ENCODE peak calls at places on chromosome 2, in six cellular contexts. D is right lobe of liver, Y is vagina, J is heart left ventricle, L is upper lobe of right lung, M is psoas muscle. Z is an unnamed sample.

GRCh38 chr2:145324748-145325147 is 804.8 kb upstream of the ZEB2 start:
- DNase-seq in D (no peak), Y (no peak), J (no peak), L (no peak), M (no peak), Z (no peak)

GRCh38 chr2:36562973-36563532 is 34.9 kb downstream of the FEZ2 start:
- DNase-seq in D (no peak), Y (no peak), J (no peak), L (no peak), M (no peak), Z (no peak)

GRCh38 chr2:123502926-123503325 is 522.2 kb upstream of the CNTNAP5 start:
- DNase-seq in D (no peak), Y (no peak), J (no peak), L (no peak), M (no peak), Z (no peak)

GRCh38 chr2:177264209-177264538 is 353 bp downstream of the NFE2L2 start:
- DNase-seq in D (no peak), Y (no peak), J (no peak), L (peak; percentile 82), M (no peak), Z (no peak)

GRCh38 chr2:233821709-233822100 is 32.6 kb downstream of the HJURP start:
- DNase-seq in D (no peak), Y (no peak), J (no peak), L (peak; percentile 27), M (no peak), Z (no peak)

GRCh38 chr2:71613566-71613952 is 160.2 kb downstream of the DYSF start:
- DNase-seq in D (no peak), Y (no peak), J (no peak), L (peak; percentile 40), M (no peak), Z (no peak)

GRCh38 chr2:54687595-54688152 is 35.8 kb upstream of the EML6 start:
- DNase-seq in D (no peak), Y (no peak), J (no peak), L (no peak), M (no peak), Z (no peak)

GRCh38 chr2:105338020-105338385 is 663 bp downstream of the C2orf49 start:
- DNase-seq in D (no peak), Y (no peak), J (no peak), L (no peak), M (no peak), Z (no peak)

GRCh38 chr2:204258900-204259299 is 286.4 kb upstream of the PARD3B start:
- DNase-seq in D (no peak), Y (no peak), J (no peak), L (no peak), M (no peak), Z (no peak)

GRCh38 chr2:124533226-124533954 is 508.3 kb downstream of the CNTNAP5 start:
- DNase-seq in D (no peak), Y (no peak), J (no peak), L (no peak), M (no peak), Z (no peak)

GRCh38 chr2:238238766-238239551 is 879 bp downstream of the HES6 start:
- DNase-seq in D (no peak), Y (no peak), J (no peak), L (peak; percentile 70), M (peak; percentile 66), Z (no peak)

GRCh38 chr2:207849443-207849842 is 79.7 kb upstream of the FZD5 start:
- DNase-seq in D (no peak), Y (no peak), J (no peak), L (no peak), M (no peak), Z (no peak)

GRCh38 chr2:43178602-43179542 is 47.5 kb downstream of the ZFP36L2 start:
- DNase-seq in D (peak; percentile 85), Y (no peak), J (peak; percentile 70), L (peak; percentile 82), M (peak; percentile 94), Z (peak; percentile 91)

GRCh38 chr2:95347681-95348608 is 50.8 kb downstream of the KCNIP3 start:
- DNase-seq in D (no peak), Y (peak; percentile 86), J (peak; percentile 14), L (peak; percentile 60), M (peak; percentile 42), Z (peak; percentile 63)

GRCh38 chr2:105344704-105345345 is 7.5 kb downstream of the C2orf49 start:
- DNase-seq in D (no peak), Y (no peak), J (no peak), L (no peak), M (no peak), Z (no peak)

GRCh38 chr2:27123302-27124150 is at the start of gene ABHD1:
- DNase-seq in D (peak; percentile 85), Y (no peak), J (peak; percentile 80), L (peak; percentile 85), M (peak; percentile 85), Z (peak; percentile 96)

GRCh38 chr2:136154384-136154783 is 36.4 kb upstream of the CXCR4 start:
- DNase-seq in D (no peak), Y (no peak), J (no peak), L (no peak), M (no peak), Z (no peak)

GRCh38 chr2:217789736-217790181 is 213.0 kb downstream of the TNS1 start:
- DNase-seq in D (no peak), Y (peak; percentile 81), J (no peak), L (no peak), M (peak; percentile 61), Z (no peak)

GRCh38 chr2:120783371-120783791 is 47.7 kb downstream of the GLI2 start:
- DNase-seq in D (no peak), Y (no peak), J (no peak), L (no peak), M (no peak), Z (no peak)

GRCh38 chr2:205451901-205452300 is 230.4 kb upstream of the NRP2 start:
- DNase-seq in D (no peak), Y (no peak), J (no peak), L (no peak), M (no peak), Z (no peak)

GRCh38 chr2:65545818-65546217 is 113.4 kb upstream of the SPRED2 start:
- DNase-seq in D (no peak), Y (no peak), J (peak; percentile 29), L (no peak), M (no peak), Z (no peak)

GRCh38 chr2:198054299-198054698 is 249.9 kb downstream of the PLCL1 start:
- DNase-seq in D (no peak), Y (no peak), J (no peak), L (no peak), M (no peak), Z (no peak)

GRCh38 chr2:36559221-36559942 is 38.6 kb downstream of the FEZ2 start:
- DNase-seq in D (no peak), Y (no peak), J (no peak), L (no peak), M (no peak), Z (no peak)

DNA sequence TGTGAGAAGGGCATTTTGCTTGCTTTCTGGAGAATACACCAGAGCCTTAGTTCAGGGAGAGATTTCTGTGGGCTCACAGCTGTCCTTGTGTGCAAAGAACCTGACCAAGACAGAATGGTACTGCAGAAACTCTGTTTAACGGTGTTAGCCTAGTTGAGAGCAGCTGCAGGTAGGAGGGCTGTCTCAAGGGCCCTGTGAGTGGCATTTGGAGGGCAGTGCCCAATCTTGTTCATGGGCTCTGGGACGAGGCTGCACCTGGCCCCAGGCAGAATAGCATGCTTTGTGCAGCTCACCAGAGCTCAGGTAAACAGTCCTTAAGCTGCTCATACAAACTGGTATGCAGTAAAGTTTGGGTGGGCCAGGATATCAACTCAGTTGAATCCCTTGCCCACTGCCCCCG is 16.9 kb upstream of the RGPD4 start:
- DNase-seq in D (no peak), Y (no peak), J (no peak), L (no peak), M (no peak), Z (peak; percentile 31)
- H3K27ac ChIP-seq in D (no peak overlapping the region), Y (no peak overlapping the region), J (no peak overlapping the region), L (no peak overlapping the region), M (peak overlapping the region; percentile 62), Z (no peak overlapping the region)

GRCh38 chr2:44789446-44789845 is 152.1 kb upstream of the SIX3 start:
- DNase-seq in D (no peak), Y (no peak), J (no peak), L (no peak), M (no peak), Z (no peak)

GRCh38 chr2:44786818-44787214 is 154.7 kb upstream of the SIX3 start:
- DNase-seq in D (no peak), Y (no peak), J (no peak), L (no peak), M (no peak), Z (no peak)

GRCh38 chr2:44793322-44793870 is 148.1 kb upstream of the SIX3 start:
- DNase-seq in D (no peak), Y (no peak), J (no peak), L (no peak), M (no peak), Z (no peak)

GRCh38 chr2:44787663-44788062 is 153.8 kb upstream of the SIX3 start:
- DNase-seq in D (no peak), Y (no peak), J (no peak), L (no peak), M (no peak), Z (no peak)

GRCh38 chr2:44789971-44790721 is 151.4 kb upstream of the SIX3 start:
- DNase-seq in D (no peak), Y (no peak), J (no peak), L (no peak), M (no peak), Z (no peak)
- TF ChIP-seq CTCF in D (no peak), Y (no peak), J (no peak), L (no peak), M (no peak), Z (no peak)

GRCh38 chr2:41500895-41501294 is 546.9 kb upstream of the PKDCC start:
- DNase-seq in D (no peak), Y (no peak), J (no peak), L (no peak), M (no peak), Z (no peak)

GRCh38 chr2:41498791-41499190 is 549.0 kb upstream of the PKDCC start:
- DNase-seq in D (no peak), Y (no peak), J (no peak), L (no peak), M (no peak), Z (no peak)

GRCh38 chr2:41495050-41495449 is 552.8 kb upstream of the PKDCC start:
- DNase-seq in D (no peak), Y (no peak), J (no peak), L (no peak), M (no peak), Z (no peak)

GRCh38 chr2:41502752-41503151 is 545.1 kb upstream of the PKDCC start:
- DNase-seq in D (no peak), Y (no peak), J (no peak), L (no peak), M (no peak), Z (no peak)

GRCh38 chr2:41496908-41497307 is 550.9 kb upstream of the PKDCC start:
- DNase-seq in D (no peak), Y (no peak), J (no peak), L (no peak), M (no peak), Z (no peak)
- H3K9me3 ChIP-seq in D (no peaks in the 10 kb centered on the region), Y (peaks cover 24% of the 10 kb centered on the region), J (peaks cover 85% of the 10 kb centered on the region), L (peaks cover 27% of the 10 kb centered on the region), M (peaks cover 34% of the 10 kb centered on the region), Z (no peaks in the 10 kb centered on the region)

DNA sequence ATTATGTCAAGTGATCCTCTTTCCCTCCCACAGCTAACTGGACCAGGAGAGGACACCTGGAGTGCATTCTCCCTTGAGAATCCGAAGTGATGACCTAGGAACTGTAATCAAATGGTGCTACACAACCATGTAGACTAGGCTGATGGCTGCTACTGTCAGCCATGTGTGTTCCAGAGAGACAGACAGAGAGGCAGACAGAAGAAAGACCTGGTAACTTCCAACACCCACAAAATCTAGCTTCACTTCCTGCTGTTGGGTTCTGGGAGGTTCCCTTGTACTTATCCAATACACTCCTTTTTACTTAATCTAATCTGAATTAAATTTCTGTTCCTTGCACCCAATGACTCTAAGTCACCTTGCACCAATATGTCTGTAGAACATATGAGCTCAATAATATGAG is 72.3 kb downstream of the AAK1 start:
- DNase-seq in D (no peak), Y (no peak), J (no peak), L (no peak), M (no peak), Z (no peak)
- H3K27ac ChIP-seq in D (no peak overlapping the region), Y (no peak overlapping the region), J (no peak overlapping the region), L (no peak overlapping the region), M (no peak overlapping the region), Z (no peak overlapping the region)

Z was measured in left lung.